ENCODE peak calls at places on chromosomes 4 and X, in four cellular contexts. K is lower lobe of right lung, R is cardiac muscle cell, N is heart right ventricle. O is an unnamed sample.

GRCh38 chr4:30256105-30256828 is 463.9 kb upstream of the PCDH7 start:
- DNase-seq in K (no peak), R (peak; percentile 2), N (no peak), O (no peak)

GRCh38 chr4:123346944-123347343 is 49.7 kb upstream of the SPRY1 start:
- DNase-seq in K (no peak), R (no peak), N (no peak), O (no peak)

GRCh38 chrX:154967603-154968002 is 54.9 kb downstream of the F8 start:
- DNase-seq in K (no peak), R (no peak), N (no peak), O (no peak)

GRCh38 chr4:54568184-54568583 is 89.6 kb upstream of the KIT start:
- DNase-seq in K (no peak), R (no peak), N (no peak), O (peak; percentile 3)

GRCh38 chrX:150036181-150036580 is 97.9 kb upstream of the EOLA2 start:
- DNase-seq in K (no peak), R (no peak), N (no peak), O (no peak)

GRCh38 chr4:173490817-173491518 is 39.1 kb downstream of the HAND2 start:
- DNase-seq in K (no peak), R (no peak), N (no peak), O (peak; percentile 26)

GRCh38 chr4:174244441-174244840 is 39.0 kb downstream of the FBXO8 start:
- DNase-seq in K (no peak), R (no peak), N (no peak), O (no peak)

GRCh38 chr4:122489061-122489460 is 32.5 kb upstream of the IL2 start:
- DNase-seq in K (no peak), R (no peak), N (no peak), O (no peak)

GRCh38 chr4:61918507-61919462 is 718.7 kb downstream of the ADGRL3 start:
- DNase-seq in K (no peak), R (no peak), N (no peak), O (no peak)

GRCh38 chrX:2226906-2227656 is 273.7 kb downstream of the DHRSX start:
- DNase-seq in K (no peak), R (no peak), N (no peak), O (no peak)

GRCh38 chrX:148914783-148915182 is 414.4 kb downstream of the AFF2 start:
- DNase-seq in K (no peak), R (no peak), N (no peak), O (no peak)

GRCh38 chr4:1385373-1386340 is 20.6 kb downstream of the NKX1-1 start:
- DNase-seq in K (peak; percentile 39), R (no peak), N (no peak), O (no peak)

GRCh38 chr4:14125375-14126129 is 498.0 kb upstream of the BOD1L1 start:
- DNase-seq in K (no peak), R (no peak), N (no peak), O (no peak)

GRCh38 chr4:128452415-128452814 is 164.8 kb upstream of the PGRMC2 start:
- DNase-seq in K (no peak), R (no peak), N (no peak), O (no peak)

GRCh38 chr4:103498161-103499070 is 221.4 kb downstream of the TACR3 start:
- DNase-seq in K (no peak), R (no peak), N (no peak), O (no peak)

GRCh38 chrX:71621644-71622346 is 3.5 kb upstream of the CXCR3 start:
- DNase-seq in K (no peak), R (no peak), N (peak; percentile 6), O (no peak)

GRCh38 chr4:185304944-185305690 is 90.6 kb downstream of the LRP2BP start:
- DNase-seq in K (peak; percentile 67), R (peak; percentile 48), N (peak; percentile 13), O (no peak)

GRCh38 chr4:94410678-94411206 is 41.0 kb upstream of the PDLIM5 start:
- DNase-seq in K (no peak), R (no peak), N (peak; percentile 65), O (no peak)

GRCh38 chr4:123399638-123400358 is 3.2 kb downstream of the SPRY1 start:
- DNase-seq in K (no peak), R (peak; percentile 28), N (peak; percentile 21), O (no peak)

GRCh38 chrX:115642304-115642703 is 81.3 kb downstream of the PLS3 start:
- DNase-seq in K (no peak), R (peak; percentile 19), N (no peak), O (no peak)

GRCh38 chrX:5458300-5458699 is 770.4 kb downstream of the NLGN4X start:
- DNase-seq in K (no peak), R (peak; percentile 7), N (no peak), O (no peak)

GRCh38 chr4:38461342-38461741 is 202.7 kb upstream of the KLF3 start:
- DNase-seq in K (no peak), R (no peak), N (no peak), O (no peak)

GRCh38 chr4:7478665-7479064 is 43.9 kb upstream of the PSAPL1 start:
- DNase-seq in K (no peak), R (no peak), N (no peak), O (no peak)

GRCh38 chrX:71996826-71997225 is 86.2 kb downstream of the NHSL2 start:
- DNase-seq in K (no peak), R (no peak), N (peak; percentile 38), O (no peak)

GRCh38 chrX:24485976-24486680 is 21.0 kb downstream of the PDK3 start:
- DNase-seq in K (no peak), R (no peak), N (no peak), O (no peak)

GRCh38 chr4:89254847-89255246 is 52.8 kb downstream of the GPRIN3 start:
- DNase-seq in K (no peak), R (peak; percentile 41), N (no peak), O (no peak)

GRCh38 chrX:152810403-152810802 is 20.2 kb downstream of the CETN2 start:
- DNase-seq in K (no peak), R (no peak), N (no peak), O (no peak)

GRCh38 chr4:18012115-18012806 is 9.3 kb downstream of the LCORL start:
- DNase-seq in K (no peak), R (no peak), N (no peak), O (no peak)

GRCh38 chr4:12633058-12633651 is 851.0 kb downstream of the RAB28 start:
- DNase-seq in K (peak; percentile 73), R (peak; percentile 87), N (peak; percentile 69), O (peak; percentile 1)

GRCh38 chr4:137032242-137032641 is 500.1 kb downstream of the PCDH18 start:
- DNase-seq in K (no peak), R (no peak), N (no peak), O (no peak)

GRCh38 chr4:122517345-122517744 is 60.8 kb upstream of the IL2 start:
- DNase-seq in K (no peak), R (no peak), N (no peak), O (no peak)

DNA sequence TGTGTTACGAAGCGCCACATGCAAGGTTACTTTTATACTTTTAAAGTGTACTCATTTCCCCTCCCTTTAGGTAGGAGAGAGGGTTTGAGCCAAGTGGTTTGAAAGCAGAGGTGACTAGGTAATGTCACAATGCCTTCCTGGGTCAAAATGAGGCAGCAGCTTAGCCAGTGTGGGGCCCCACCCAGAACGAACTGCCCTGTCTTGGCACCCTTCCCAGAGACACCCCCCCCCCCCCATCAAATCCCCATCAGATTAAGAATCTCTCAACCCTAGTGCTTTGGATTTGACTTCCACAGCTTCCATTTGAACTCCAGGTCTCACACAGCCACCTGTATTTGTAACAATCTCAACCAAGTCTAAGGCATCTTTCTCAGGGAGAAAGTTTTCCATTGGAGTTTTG is 31.1 kb downstream of the BCOR start:
- DNase-seq in K (no peak), R (no peak), N (no peak), O (no peak)
- H3K27me3 ChIP-seq in K (no peaks in the 10 kb centered on the region), R (no peaks in the 10 kb centered on the region), N (no peaks in the 10 kb centered on the region), O (no peaks in the 10 kb centered on the region)

GRCh38 chr4:110705440-110705782 is 82.5 kb upstream of the PITX2 start:
- DNase-seq in K (no peak), R (no peak), N (no peak), O (no peak)
- TF ChIP-seq CTCF in K (no peak), R (no peak), N (no peak), O (no peak)

GRCh38 chr4:29014555-29014954 is 1705.6 kb upstream of the PCDH7 start:
- DNase-seq in K (no peak), R (no peak), N (no peak), O (no peak)

GRCh38 chr4:29005838-29006237 is 1714.3 kb upstream of the PCDH7 start:
- DNase-seq in K (no peak), R (no peak), N (no peak), O (no peak)

DNA sequence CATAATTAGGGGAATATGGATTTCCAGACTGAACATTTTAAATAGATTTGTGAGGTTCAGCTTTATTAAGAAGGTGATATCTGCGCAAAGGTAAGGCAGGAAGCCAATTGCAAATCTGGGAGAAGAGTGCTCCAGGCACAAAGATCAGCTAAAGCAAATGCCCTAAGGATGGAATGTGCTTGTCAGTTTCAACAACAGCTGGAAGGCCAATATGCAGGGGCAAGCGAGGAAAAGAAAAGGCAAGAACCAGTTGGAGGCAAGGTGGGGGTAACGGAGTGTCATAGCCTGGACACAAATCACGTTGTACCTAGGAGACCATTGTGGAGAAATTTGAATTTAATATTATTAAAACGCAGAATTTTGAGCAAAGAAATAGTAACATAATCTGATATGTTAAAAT is 1710.3 kb upstream of the PCDH7 start:
- DNase-seq in K (no peak), R (no peak), N (no peak), O (no peak)
- H3K9me3 ChIP-seq in K (peaks cover 4% of the 10 kb centered on the region), R (no peaks in the 10 kb centered on the region), N (peaks cover 3% of the 10 kb centered on the region), O (no peaks in the 10 kb centered on the region)

DNA sequence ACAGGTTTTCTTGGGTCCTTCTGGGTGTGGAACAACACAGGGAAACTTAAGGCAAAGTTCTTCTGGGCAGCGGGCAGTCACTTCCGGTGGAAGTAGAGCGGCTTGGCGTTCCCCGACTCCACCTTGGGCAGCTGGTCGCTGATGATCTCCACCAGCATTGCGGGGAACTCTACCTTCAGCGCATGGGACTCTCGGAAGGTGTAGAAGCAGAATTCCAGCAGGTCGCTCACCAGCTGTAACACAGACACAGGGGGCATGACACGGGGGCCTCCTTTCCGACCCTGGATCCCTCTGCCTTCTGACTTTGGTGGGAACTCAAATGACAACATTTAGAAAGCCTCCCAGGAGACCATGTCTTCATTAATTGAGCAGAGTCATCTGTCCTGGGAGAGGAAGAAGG is 349.4 kb downstream of the ARHGAP10 start:
- DNase-seq in K (no peak), R (no peak), N (no peak), O (no peak)
- H3K27me3 ChIP-seq in K (no peaks in the 10 kb centered on the region), R (no peaks in the 10 kb centered on the region), N (no peaks in the 10 kb centered on the region), O (no peaks in the 10 kb centered on the region)

DNA sequence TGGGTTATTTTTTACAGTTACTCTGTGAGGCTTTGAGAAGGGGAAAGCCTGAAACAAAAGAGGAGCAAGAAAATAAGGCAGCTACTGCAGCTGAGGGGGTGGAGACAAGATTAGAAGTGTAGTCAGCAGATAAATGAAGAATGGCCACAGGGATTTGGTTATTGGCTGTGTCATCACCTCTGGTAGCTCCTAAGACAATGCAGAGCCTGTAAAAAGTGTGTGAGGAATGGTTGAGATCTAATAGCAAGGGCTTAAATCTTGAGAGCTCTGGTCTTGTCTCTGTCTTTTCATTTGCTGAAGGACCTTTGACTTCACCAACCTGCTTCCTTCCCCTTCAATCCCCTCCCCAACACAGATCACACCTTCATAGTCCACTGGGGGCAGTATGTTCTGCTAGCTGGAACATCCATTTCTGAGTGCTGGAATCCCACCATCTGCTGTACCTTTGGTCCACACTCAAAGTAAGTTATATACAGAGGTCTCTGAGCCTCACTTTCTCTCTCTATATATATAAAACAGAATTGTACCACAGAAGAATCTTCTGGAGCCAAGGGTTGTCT is 213.7 kb upstream of the ZIC3 start:
- DNase-seq in K (no peak), R (no peak), N (no peak), O (no peak)
- TF ChIP-seq CTCF in K (no peak), R (no peak), N (no peak), O (no peak)

GRCh38 chrX:143340190-143340589 is 177.1 kb downstream of the SPANXN3 start:
- DNase-seq in K (no peak), R (no peak), N (no peak), O (no peak)
- H3K9me3 ChIP-seq in K (no peaks in the 10 kb centered on the region), R (no peaks in the 10 kb centered on the region), N (no peaks in the 10 kb centered on the region), O (no peaks in the 10 kb centered on the region)